ENCODE peak calls at places on chromosome 21, in six cellular contexts. D, F, Q, H, I and J are unnamed samples.

GRCh38 chr21:35020446-35020845 is 28.7 kb downstream of the RUNX1 start:
- DNase-seq in D (no peak), F (no peak), Q (no peak), H (no peak), I (no peak), J (peak)

GRCh38 chr21:37071561-37072238 is 1.2 kb downstream of the PIGP start:
- DNase-seq in D (peak), F (peak), Q (no peak), H (peak), I (no peak), J (peak)

GRCh38 chr21:33211305-33211704 is 18.4 kb upstream of the IFNAR2 start:
- DNase-seq in D (no peak), F (no peak), Q (no peak), H (no peak), I (no peak), J (no peak)

GRCh38 chr21:42195378-42196031 is 23.4 kb upstream of the ABCG1 start:
- DNase-seq in D (peak), F (no peak), Q (no peak), H (peak), I (no peak), J (no peak)

GRCh38 chr21:45615145-45615711 is 28.3 kb upstream of the PCBP3 start:
- DNase-seq in D (no peak), F (no peak), Q (no peak), H (peak), I (no peak), J (no peak)

GRCh38 chr21:16169810-16170209 is 440.0 kb downstream of the USP25 start:
- DNase-seq in D (no peak), F (no peak), Q (no peak), H (no peak), I (no peak), J (no peak)

GRCh38 chr21:15986277-15986676 is 256.5 kb downstream of the USP25 start:
- DNase-seq in D (peak), F (no peak), Q (no peak), H (no peak), I (no peak), J (no peak)

GRCh38 chr21:29787011-29787909 is 152.5 kb downstream of the GRIK1 start:
- DNase-seq in D (no peak), F (no peak), Q (no peak), H (no peak), I (no peak), J (no peak)

GRCh38 chr21:42623684-42624083 is 29.7 kb upstream of the PDE9A start:
- DNase-seq in D (no peak), F (no peak), Q (no peak), H (no peak), I (no peak), J (no peak)

GRCh38 chr21:19607983-19608668 is 1204.5 kb upstream of the TMPRSS15 start:
- DNase-seq in D (peak), F (no peak), Q (no peak), H (peak), I (no peak), J (peak)

GRCh38 chr21:42350899-42351543 is at the start of gene TFF2:
- DNase-seq in D (no peak), F (no peak), Q (no peak), H (no peak), I (no peak), J (peak)

GRCh38 chr21:44704636-44705001 is 6.8 kb downstream of the TSPEAR start:
- DNase-seq in D (no peak), F (no peak), Q (no peak), H (no peak), I (no peak), J (no peak)

GRCh38 chr21:41581592-41582228 is 73.8 kb upstream of the TMPRSS2 start:
- DNase-seq in D (no peak), F (no peak), Q (no peak), H (no peak), I (no peak), J (no peak)

GRCh38 chr21:35556536-35556935 is 503.8 kb downstream of the SETD4 start:
- DNase-seq in D (no peak), F (no peak), Q (no peak), H (no peak), I (no peak), J (no peak)

GRCh38 chr21:45618287-45618686 is 25.2 kb upstream of the PCBP3 start:
- DNase-seq in D (no peak), F (no peak), Q (no peak), H (peak), I (no peak), J (no peak)

GRCh38 chr21:45474323-45474950 is 67.8 kb downstream of the SLC19A1 start:
- DNase-seq in D (no peak), F (no peak), Q (no peak), H (no peak), I (no peak), J (no peak)

GRCh38 chr21:16794944-16795343 is 717.9 kb upstream of the CXADR start:
- DNase-seq in D (peak), F (peak), Q (peak), H (peak), I (no peak), J (peak)

GRCh38 chr21:29293495-29293894 is 5.2 kb upstream of the BACH1 start:
- DNase-seq in D (no peak), F (no peak), Q (no peak), H (no peak), I (no peak), J (no peak)

GRCh38 chr21:46376231-46376628 is 52.3 kb downstream of the PCNT start:
- DNase-seq in D (no peak), F (no peak), Q (no peak), H (no peak), I (no peak), J (no peak)

GRCh38 chr21:16124397-16125130 is 394.8 kb downstream of the USP25 start:
- DNase-seq in D (peak), F (peak), Q (peak), H (peak), I (no peak), J (peak)

GRCh38 chr21:38351961-38352521 is 95.2 kb downstream of the KCNJ15 start:
- DNase-seq in D (peak), F (peak), Q (peak), H (peak), I (no peak), J (peak)

GRCh38 chr21:42234026-42234425 is 15.1 kb downstream of the ABCG1 start:
- DNase-seq in D (no peak), F (no peak), Q (no peak), H (no peak), I (no peak), J (no peak)

GRCh38 chr21:14602418-14602987 is 56.4 kb upstream of the SAMSN1 start:
- DNase-seq in D (no peak), F (no peak), Q (no peak), H (no peak), I (no peak), J (no peak)

GRCh38 chr21:17612023-17612564 is 607 bp downstream of the BTG3 start:
- DNase-seq in D (peak), F (no peak), Q (no peak), H (peak), I (no peak), J (peak)

GRCh38 chr21:26795866-26796329 is 49.3 kb downstream of the ADAMTS1 start:
- DNase-seq in D (peak), F (peak), Q (peak), H (peak), I (peak), J (peak)

GRCh38 chr21:29149771-29150425 is 19.5 kb downstream of the MAP3K7CL start:
- DNase-seq in D (no peak), F (no peak), Q (no peak), H (peak), I (no peak), J (peak)

GRCh38 chr21:44051462-44051941 is 39.4 kb downstream of the TRAPPC10 start:
- DNase-seq in D (peak), F (peak), Q (no peak), H (peak), I (peak), J (no peak)